ENCODE peak calls at places on chromosomes 1 and 21, in eight cellular contexts. A is fibroblast of lung, X is psoas muscle, P is upper lobe of left lung, T is ovary, V is neural progenitor cell, C is pancreas, G is tibial artery. N is an unnamed sample.

GRCh38 chr1:72649974-72650373 is 367.6 kb upstream of the NEGR1 start:
- DNase-seq in V (no peak), C (no peak), P (no peak), A (peak; percentile 11), T (no peak), X (no peak), G (no peak), N (no peak)

GRCh38 chr1:980137-980571 is 1.7 kb downstream of the PERM1 start:
- DNase-seq in T (no peak), V (no peak), X (peak; percentile 79), P (no peak), A (no peak), C (no peak), G (no peak), N (no peak)

GRCh38 chr1:165738794-165739193 is 29.9 kb downstream of the TMCO1 start:
- DNase-seq in G (no peak), P (no peak), X (no peak), A (no peak), V (no peak), C (no peak), T (no peak), N (no peak)

GRCh38 chr1:226598455-226598849 is 49.9 kb downstream of the STUM start:
- DNase-seq in P (no peak), A (no peak), X (no peak), T (peak; percentile 3), G (no peak), V (no peak), C (no peak), N (no peak)

GRCh38 chr21:45439171-45439872 is 34.4 kb downstream of the COL18A1 start:
- DNase-seq in P (peak; percentile 96), X (peak; percentile 92), C (peak; percentile 80), T (peak; percentile 90), G (peak; percentile 91), V (peak; percentile 84), A (peak; percentile 95), N (peak; percentile 87)

GRCh38 chr21:24955275-24955961 is 651.9 kb downstream of the MRPL39 start:
- DNase-seq in T (no peak), P (no peak), V (no peak), X (no peak), C (no peak), G (no peak), A (no peak), N (no peak)

GRCh38 chr1:182677393-182678098 is 6.8 kb downstream of the RGS8 start:
- DNase-seq in A (no peak), C (no peak), X (no peak), V (peak; percentile 23), T (no peak), P (no peak), G (no peak), N (no peak)

GRCh38 chr1:15717418-15718131 is 18.5 kb upstream of the SLC25A34 start:
- DNase-seq in A (peak; percentile 19), C (no peak), X (no peak), P (no peak), G (no peak), T (no peak), V (no peak), N (peak; percentile 71)

GRCh38 chr1:198467907-198468306 is 72.6 kb downstream of the ATP6V1G3 start:
- DNase-seq in T (no peak), V (no peak), X (no peak), G (no peak), A (no peak), P (no peak), C (no peak), N (no peak)

GRCh38 chr1:24708938-24709337 is 36.3 kb upstream of the CLIC4 start:
- DNase-seq in A (no peak), G (no peak), P (no peak), V (no peak), T (no peak), C (no peak), X (no peak), N (no peak)

GRCh38 chr1:27235827-27236226 is 1.4 kb downstream of the WDTC1 start:
- DNase-seq in T (no peak), C (no peak), G (no peak), X (no peak), V (peak; percentile 7), P (no peak), A (peak; percentile 14), N (no peak)

GRCh38 chr21:33345751-33346238 is 21.0 kb downstream of the IFNAR1 start:
- DNase-seq in P (no peak), G (no peak), T (no peak), A (no peak), C (no peak), X (no peak), V (no peak), N (no peak)

GRCh38 chr21:43311303-43311817 is 115.6 kb downstream of the SIK1 start:
- DNase-seq in V (no peak), C (peak; percentile 73), X (no peak), G (no peak), T (no peak), P (no peak), A (no peak), N (peak; percentile 37)

DNA sequence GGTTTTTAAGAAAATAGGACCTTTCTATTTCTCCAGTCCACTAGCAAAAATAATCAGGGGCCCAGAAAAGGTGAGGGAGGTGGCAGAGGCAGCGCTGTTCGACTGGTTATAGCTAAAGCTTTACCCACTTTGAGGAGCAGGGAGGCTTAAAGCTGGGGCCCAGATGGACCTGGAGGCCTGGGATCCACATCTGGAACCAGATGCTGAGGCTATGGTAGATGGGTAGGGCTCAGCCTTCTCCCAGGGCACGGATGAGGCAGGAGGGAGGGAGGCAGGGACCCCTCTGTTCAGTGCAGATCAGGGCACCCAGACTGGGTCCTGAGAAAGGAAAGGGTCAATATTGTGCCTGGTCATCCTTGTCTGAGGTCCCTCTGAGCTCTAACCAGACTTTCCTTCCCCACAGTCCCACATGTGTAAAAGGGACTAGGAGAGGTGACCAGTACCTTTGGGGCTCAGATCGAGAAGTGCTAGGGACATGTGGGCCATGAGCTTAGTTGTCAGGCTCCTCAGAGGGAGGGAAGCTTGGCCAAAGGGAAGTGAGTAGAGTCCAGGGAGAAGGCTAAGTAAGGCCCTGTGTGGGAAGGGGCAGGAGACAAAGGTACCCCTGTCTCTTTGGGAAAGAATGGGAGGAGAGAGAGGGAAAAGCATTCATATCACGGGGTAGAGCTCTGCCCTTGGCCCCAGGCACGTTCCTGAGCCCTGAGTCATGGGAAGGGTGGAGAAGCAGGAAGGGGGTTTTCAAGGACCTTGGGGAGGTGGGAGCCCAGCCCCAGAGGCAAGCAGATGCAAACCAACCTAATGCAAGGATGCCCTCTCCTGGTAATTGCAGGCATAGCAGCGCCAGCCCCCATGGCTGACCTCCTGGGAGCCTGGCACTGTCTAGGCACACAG is 15.4 kb downstream of the LMNA start:
- DNase-seq in X (peak; percentile 93), T (peak; percentile 97), V (peak; percentile 81), C (peak; percentile 88), A (peak; percentile 97), P (no peak), G (peak; percentile 93), N (peak; percentile 88)
- H3K4me3 ChIP-seq in X (peak overlapping the region; percentile 45), T (peak overlapping the region; percentile 17), V (no peak overlapping the region), C (no peak overlapping the region), A (peak overlapping the region; percentile 41), P (no peak overlapping the region), G (peak overlapping the region; percentile 33), N (peak overlapping the region; percentile 24)

GRCh38 chr1:30822966-30823581 is 65.5 kb upstream of the LAPTM5 start:
- DNase-seq in P (no peak), G (no peak), X (no peak), V (no peak), C (no peak), A (peak; percentile 73), T (no peak), N (no peak)

GRCh38 chr1:30823627-30823968 is 66.0 kb upstream of the LAPTM5 start:
- DNase-seq in X (no peak), P (no peak), A (no peak), G (no peak), V (no peak), T (peak; percentile 25), C (peak; percentile 44), N (no peak)

GRCh38 chr1:30824736-30825429 is 67.3 kb upstream of the LAPTM5 start:
- DNase-seq in T (no peak), G (no peak), A (no peak), C (no peak), X (no peak), V (no peak), P (no peak), N (no peak)

GRCh38 chr1:30822006-30822405 is 64.4 kb upstream of the LAPTM5 start:
- DNase-seq in V (no peak), T (no peak), P (no peak), C (no peak), A (no peak), G (no peak), X (no peak), N (no peak)

GRCh38 chr1:30823969-30824735 is 66.6 kb upstream of the LAPTM5 start:
- DNase-seq in V (peak; percentile 98), C (peak; percentile 95), A (peak; percentile 100), X (peak; percentile 97), T (peak; percentile 97), G (peak; percentile 97), P (peak; percentile 98), N (peak; percentile 94)
- TF ChIP-seq CTCF in V (no peak), C (no peak), A (no peak), X (no peak), T (no peak), G (no peak), P (no peak), N (no peak)

GRCh38 chr1:184463680-184464079 is 76.9 kb downstream of the C1orf21 start:
- DNase-seq in X (no peak), V (no peak), P (no peak), G (no peak), T (no peak), C (no peak), A (no peak), N (no peak)

GRCh38 chr1:184467295-184467694 is 80.5 kb downstream of the C1orf21 start:
- DNase-seq in C (no peak), X (no peak), A (no peak), P (no peak), G (no peak), V (no peak), T (no peak), N (no peak)

GRCh38 chr1:184462990-184463389 is 76.2 kb downstream of the C1orf21 start:
- DNase-seq in G (no peak), C (no peak), V (no peak), T (no peak), P (no peak), A (no peak), X (no peak), N (no peak)

GRCh38 chr1:184465489-184466146 is 78.8 kb downstream of the C1orf21 start:
- DNase-seq in G (no peak), P (no peak), T (no peak), A (no peak), X (no peak), C (no peak), V (peak; percentile 27), N (no peak)

DNA sequence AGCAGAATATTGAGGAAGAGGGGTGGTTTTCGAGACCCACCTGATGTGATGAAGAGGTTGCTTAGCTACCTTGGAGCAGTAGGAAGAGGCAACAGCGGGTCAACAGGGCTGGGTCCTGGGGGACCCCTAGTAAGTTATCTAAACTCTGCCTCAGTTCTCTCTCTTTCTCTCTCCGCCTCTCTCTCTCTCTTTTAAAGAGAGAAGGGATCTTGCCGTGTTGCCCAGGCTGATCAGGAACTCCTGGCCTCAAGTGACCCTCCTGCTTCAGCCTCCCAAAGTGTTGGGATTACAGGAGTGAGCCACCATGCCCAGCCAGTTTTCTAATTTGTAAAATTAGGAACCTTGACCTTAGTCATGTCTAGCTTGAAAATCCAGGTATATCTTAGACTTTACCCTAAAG is 77.9 kb downstream of the C1orf21 start:
- DNase-seq in V (no peak), A (no peak), X (no peak), P (no peak), C (no peak), G (no peak), T (no peak), N (no peak)
- H3K4me1 ChIP-seq in V (peaks cover 14% of the 10 kb centered on the region), A (peaks cover 2% of the 10 kb centered on the region), X (peaks cover 41% of the 10 kb centered on the region), P (no peaks in the 10 kb centered on the region), C (no peaks in the 10 kb centered on the region), G (no peaks in the 10 kb centered on the region), T (peaks cover 11% of the 10 kb centered on the region), N (peaks cover 5% of the 10 kb centered on the region)

GRCh38 chr1:212915245-212916091 is 34.9 kb upstream of the VASH2 start:
- DNase-seq in X (no peak), C (peak; percentile 44), P (no peak), T (peak; percentile 40), G (no peak), A (peak; percentile 79), V (peak; percentile 36), N (no peak)
- H3K4me3 ChIP-seq in X (no peak overlapping the region), C (no peak overlapping the region), P (no peak overlapping the region), T (no peak overlapping the region), G (no peak overlapping the region), A (no peak overlapping the region), V (no peak overlapping the region), N (no peak overlapping the region)